ENCODE peak calls at places on chromosomes 16 and 17, in five cellular contexts. V, L, Z, A and U are unnamed samples.

GRCh38 chr17:77628035-77628434 is 330.5 kb upstream of the TNRC6C start:
- DNase-seq in V (no peak), L (no peak), Z (no peak), A (no peak), U (no peak)

GRCh38 chr17:66290097-66290722 is 12.2 kb upstream of the PRKCA start:
- DNase-seq in V (no peak), L (no peak), Z (no peak), A (no peak), U (no peak)

GRCh38 chr17:35117984-35118383 is 1.7 kb downstream of the RAD51D start:
- DNase-seq in V (no peak), L (no peak), Z (no peak), A (no peak), U (no peak)

GRCh38 chr16:87317766-87318121 is 552 bp upstream of the C16orf95 start:
- DNase-seq in V (no peak), L (peak; percentile 51), Z (peak; percentile 67), A (peak; percentile 69), U (peak; percentile 70)

GRCh38 chr17:81481011-81481799 is 31.4 kb downstream of the ACTG1 start:
- DNase-seq in V (no peak), L (peak; percentile 23), Z (peak; percentile 62), A (peak; percentile 59), U (no peak)

GRCh38 chr17:2212328-2212981 is 91.1 kb downstream of the SMG6 start:
- DNase-seq in V (no peak), L (peak; percentile 98), Z (no peak), A (no peak), U (no peak)

GRCh38 chr17:21213491-21214014 is 408 bp downstream of the TMEM11 start:
- DNase-seq in V (no peak), L (peak; percentile 20), Z (peak; percentile 34), A (no peak), U (no peak)

GRCh38 chr17:63816669-63817068 is 10.6 kb upstream of the PSMC5 start:
- DNase-seq in V (no peak), L (no peak), Z (no peak), A (no peak), U (no peak)

GRCh38 chr17:15501282-15501681 is 33.9 kb upstream of the CDRT4 start:
- DNase-seq in V (no peak), L (no peak), Z (no peak), A (no peak), U (no peak)

GRCh38 chr16:11370084-11370931 is 25.0 kb downstream of the RMI2 start:
- DNase-seq in V (no peak), L (no peak), Z (no peak), A (peak; percentile 65), U (peak; percentile 46)

GRCh38 chr16:30948956-30949654 is at the start of gene ORAI3:
- DNase-seq in V (peak; percentile 45), L (no peak), Z (peak; percentile 76), A (peak; percentile 90), U (peak; percentile 90)

GRCh38 chr17:35390663-35391062 is 17.2 kb upstream of the SLFN11 start:
- DNase-seq in V (no peak), L (no peak), Z (no peak), A (no peak), U (no peak)

GRCh38 chr16:88549671-88550643 is 20.2 kb upstream of the ZC3H18 start:
- DNase-seq in V (no peak), L (no peak), Z (no peak), A (no peak), U (no peak)

GRCh38 chr16:50213939-50214519 is 52.3 kb upstream of the ADCY7 start:
- DNase-seq in V (no peak), L (no peak), Z (no peak), A (no peak), U (no peak)

GRCh38 chr17:40325156-40326013 is 16.4 kb downstream of the RARA start:
- DNase-seq in V (no peak), L (no peak), Z (no peak), A (no peak), U (no peak)

GRCh38 chr17:40322417-40323315 is 13.7 kb downstream of the RARA start:
- DNase-seq in V (peak; percentile 98), L (peak; percentile 71), Z (peak; percentile 57), A (peak; percentile 89), U (peak; percentile 77)

GRCh38 chr17:40321502-40322416 is 12.8 kb downstream of the RARA start:
- DNase-seq in V (no peak), L (no peak), Z (no peak), A (peak; percentile 60), U (peak; percentile 54)

GRCh38 chr17:40323317-40323716 is 14.3 kb downstream of the RARA start:
- DNase-seq in V (no peak), L (no peak), Z (no peak), A (peak; percentile 33), U (no peak)

DNA sequence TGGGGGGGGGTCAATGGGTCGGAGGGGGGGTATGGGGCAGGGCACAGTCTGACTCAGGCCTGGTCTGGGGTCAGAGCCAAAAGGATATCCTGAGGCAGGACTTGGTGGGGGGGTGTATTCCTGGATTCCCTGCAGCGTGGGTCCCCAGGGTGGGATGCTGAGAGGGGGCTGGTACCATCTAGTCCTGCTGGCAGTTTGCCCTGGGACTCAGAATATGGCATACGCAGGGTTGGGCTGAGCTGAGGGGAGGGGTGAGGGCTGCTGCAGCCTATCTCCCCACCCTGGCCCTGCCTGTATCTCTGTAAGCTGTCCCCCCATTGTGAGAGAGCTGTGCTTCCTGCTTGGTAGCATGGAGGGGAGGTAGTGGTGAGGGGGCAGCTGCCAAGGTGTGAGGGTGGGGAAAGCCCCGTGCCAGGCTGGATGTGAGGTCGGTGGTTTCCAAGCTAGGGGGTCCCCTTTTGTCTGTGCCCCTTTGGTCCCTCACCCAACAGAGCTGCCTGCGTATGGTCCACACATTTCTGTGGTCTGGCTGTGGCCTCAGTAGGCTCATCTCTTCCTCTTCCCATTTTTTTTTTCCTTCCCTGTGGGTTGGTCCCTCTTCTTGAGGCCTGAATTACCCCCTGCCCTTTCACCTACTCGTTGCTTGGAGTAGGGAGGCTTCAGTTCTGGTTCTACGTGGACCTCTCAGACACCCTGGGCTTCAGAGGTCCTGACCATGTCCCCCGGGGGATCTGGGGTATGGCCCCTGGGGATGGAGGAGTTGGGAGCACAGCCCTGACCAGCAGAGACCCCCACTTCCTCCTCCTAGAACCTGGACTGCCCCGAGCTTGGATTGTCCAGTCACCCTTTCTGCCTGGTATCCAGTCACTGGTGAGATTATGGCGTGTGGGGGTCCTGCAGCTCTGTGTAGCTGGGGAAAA is 15.0 kb downstream of the RARA start:
- DNase-seq in V (peak; percentile 86), L (no peak), Z (peak; percentile 61), A (peak; percentile 67), U (no peak)
- H3K4me3 ChIP-seq in V (no peak overlapping the region), L (no peak overlapping the region), Z (no peak overlapping the region), A (no peak overlapping the region), U (no peak overlapping the region)

GRCh38 chr16:75004460-75004859 is 5.6 kb downstream of the ZNRF1 start:
- DNase-seq in V (no peak), L (no peak), Z (no peak), A (no peak), U (no peak)
- H3K4me3 ChIP-seq in V (no peak overlapping the region), L (no peak overlapping the region), Z (no peak overlapping the region), A (no peak overlapping the region), U (no peak overlapping the region)

DNA sequence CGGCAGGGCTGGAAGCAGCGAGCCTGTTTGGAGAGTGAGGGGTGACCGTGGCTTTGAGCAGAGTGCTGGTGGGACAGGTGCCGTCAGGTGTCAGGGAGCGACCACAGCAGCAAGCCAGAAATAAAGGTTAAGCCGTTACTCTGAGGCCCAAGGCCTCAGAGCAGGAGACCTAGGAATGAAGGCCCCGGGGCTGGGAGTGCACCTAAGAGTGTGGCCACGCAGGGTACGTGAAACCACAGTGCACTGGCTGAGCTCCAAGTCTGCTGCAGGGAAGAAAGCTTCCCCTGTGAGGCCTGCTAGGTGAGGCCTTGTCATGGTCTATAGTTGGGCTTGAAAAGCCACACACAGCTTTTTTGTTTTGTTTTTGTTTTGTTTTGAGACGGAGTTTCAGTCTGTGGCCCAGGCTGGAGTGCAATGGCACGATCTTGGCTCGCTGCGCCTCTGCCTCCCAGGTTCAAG is 8.7 kb downstream of the CLUAP1 start:
- DNase-seq in V (no peak), L (no peak), Z (no peak), A (no peak), U (peak; percentile 43)
- H3K4me3 ChIP-seq in V (no peak overlapping the region), L (no peak overlapping the region), Z (no peak overlapping the region), A (no peak overlapping the region), U (no peak overlapping the region)

DNA sequence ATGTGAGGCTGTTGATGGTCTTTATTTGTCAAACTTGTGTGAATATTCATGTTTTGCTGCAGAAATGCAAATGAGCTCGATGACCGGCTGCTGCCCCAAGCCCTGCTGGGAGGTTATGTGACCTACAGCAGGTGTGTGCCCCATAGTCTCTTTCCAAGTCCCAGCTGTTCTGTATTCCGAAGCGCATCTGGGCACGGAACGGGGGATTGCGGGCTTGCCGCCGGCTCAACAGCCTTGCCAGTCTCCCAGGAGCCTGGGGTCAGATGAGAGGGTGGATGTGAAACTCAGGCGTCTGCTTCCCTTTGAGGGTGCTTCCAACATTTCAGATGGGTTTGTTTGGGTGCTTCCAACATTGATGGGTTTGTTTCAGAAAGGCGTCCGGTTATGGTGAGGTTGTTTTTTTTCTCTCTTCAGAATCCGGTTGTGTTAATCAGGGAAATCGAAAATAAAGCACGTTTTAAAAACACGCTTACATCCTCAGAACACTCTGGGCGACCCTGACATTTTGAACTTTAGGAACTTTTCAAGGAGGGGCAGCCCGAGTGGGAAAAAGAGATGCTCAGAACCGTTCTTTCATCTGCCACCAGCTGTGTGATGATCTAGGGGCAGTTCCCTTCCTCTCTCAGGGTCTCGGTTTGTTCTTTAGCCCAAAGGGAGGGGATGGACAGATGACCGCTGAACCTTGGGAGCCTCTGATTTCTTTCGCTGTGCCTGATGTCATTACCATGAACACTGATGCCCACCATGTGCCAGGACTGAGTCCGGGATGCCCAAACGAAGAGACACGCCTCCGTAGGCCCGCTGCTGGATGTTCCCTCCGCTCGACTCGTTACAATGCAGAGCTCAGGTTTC is 47.8 kb upstream of the AMZ2 start:
- DNase-seq in V (no peak), L (no peak), Z (no peak), A (no peak), U (no peak)
- H3K4me3 ChIP-seq in V (no peak overlapping the region), L (no peak overlapping the region), Z (no peak overlapping the region), A (no peak overlapping the region), U (peak overlapping the region; percentile 39)

DNA sequence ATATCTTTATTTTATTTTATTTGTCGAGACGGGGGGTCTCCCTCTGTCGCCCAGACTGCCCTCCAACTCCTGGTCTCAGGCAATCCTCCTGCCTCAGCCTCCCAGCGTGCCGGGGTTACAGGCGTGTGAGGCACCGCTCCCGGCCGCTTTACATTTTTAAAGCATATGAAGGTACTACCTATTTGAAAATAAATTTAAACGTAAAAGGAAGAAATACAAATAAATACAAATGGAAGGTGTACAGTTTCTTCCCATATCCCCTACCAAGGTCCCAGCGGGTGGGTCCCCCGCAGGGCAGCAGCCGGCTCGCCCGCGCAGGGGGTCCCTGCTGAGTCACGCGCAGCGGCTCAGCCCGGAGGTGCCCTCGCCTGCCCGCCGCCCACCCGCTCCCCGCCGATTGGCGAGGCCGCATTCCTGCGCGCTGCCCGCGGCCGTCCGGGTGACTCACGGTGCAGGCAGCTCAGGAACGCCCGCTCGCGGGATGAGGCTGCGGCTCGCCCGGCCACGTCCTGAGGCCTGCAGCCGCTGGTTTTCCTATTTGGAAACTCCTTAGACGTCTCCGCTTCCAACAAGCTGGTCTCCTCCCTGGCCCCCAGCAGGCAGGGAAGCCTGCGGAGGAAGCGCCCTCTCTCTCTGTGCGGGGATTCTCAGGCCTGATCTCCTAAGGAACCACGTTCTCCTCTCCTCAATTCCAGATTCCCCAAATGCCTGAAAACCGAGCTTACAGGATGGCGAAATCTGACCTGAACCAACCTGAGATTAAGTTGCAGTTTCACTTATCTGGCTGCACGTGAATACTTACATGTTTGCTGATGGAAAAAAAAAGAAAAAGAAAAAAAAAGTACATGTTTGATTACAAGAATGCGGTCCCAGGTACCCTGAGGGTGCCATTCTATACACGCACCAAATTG is 54.8 kb upstream of the MAP3K14 start:
- DNase-seq in V (peak; percentile 99), L (peak; percentile 95), Z (peak; percentile 87), A (peak; percentile 83), U (peak; percentile 85)
- H3K4me3 ChIP-seq in V (peak overlapping the region; percentile 4), L (no peak overlapping the region), Z (no peak overlapping the region), A (peak overlapping the region; percentile 2), U (peak overlapping the region; percentile 29)